ENCODE peak calls at places on chromosomes 16 and 17, in five cellular contexts. V is CD4-positive, alpha-beta T cell; O is CD8-positive, alpha-beta memory T cell; S is central memory CD4-positive, alpha-beta T cell; U is HFFc6. N is an unnamed sample.

GRCh38 chr16:57470683-57471082 is 8.2 kb downstream of the POLR2C start:
- DNase-seq in O (no peak), S (no peak), V (no peak), U (no peak), N (no peak)

GRCh38 chr16:81429045-81429521 is 15.5 kb upstream of the CMIP start:
- DNase-seq in U (peak; percentile 50), O (no peak), V (no peak), S (no peak), N (no peak)

GRCh38 chr17:65926599-65926998 is 265.3 kb downstream of the CEP112 start:
- DNase-seq in S (no peak), U (no peak), O (no peak), V (no peak), N (no peak)

GRCh38 chr17:41750866-41751265 is 16.4 kb upstream of the HAP1 start:
- DNase-seq in O (no peak), V (no peak), U (no peak), S (no peak), N (no peak)

GRCh38 chr17:75515523-75516254 is at the start of gene CASKIN2:
- DNase-seq in S (peak; percentile 65), U (peak; percentile 85), V (peak; percentile 70), O (peak; percentile 83), N (peak; percentile 67)

GRCh38 chr17:61809816-61810392 is 53.4 kb downstream of the BRIP1 start:
- DNase-seq in S (no peak), O (no peak), U (peak; percentile 9), V (no peak), N (no peak)

GRCh38 chr17:6752068-6752909 is 3.6 kb upstream of the XAF1 start:
- DNase-seq in U (peak; percentile 99), O (no peak), V (no peak), S (no peak), N (no peak)

GRCh38 chr17:82882715-82883446 is 43.1 kb upstream of the ZNF750 start:
- DNase-seq in V (peak; percentile 89), S (peak; percentile 89), U (no peak), O (peak; percentile 94), N (peak; percentile 81)

GRCh38 chr17:39627170-39627716 is 491 bp downstream of the PPP1R1B start:
- DNase-seq in U (no peak), V (no peak), S (no peak), O (no peak), N (no peak)

GRCh38 chr17:40864661-40865380 is 2.2 kb downstream of the KRT12 start:
- DNase-seq in S (no peak), V (no peak), U (no peak), O (no peak), N (no peak)

GRCh38 chr16:89017543-89017942 is 40.5 kb upstream of the CBFA2T3 start:
- DNase-seq in S (no peak), O (peak; percentile 33), U (no peak), V (no peak), N (no peak)

GRCh38 chr16:58366247-58367031 is 25.8 kb upstream of the GINS3 start:
- DNase-seq in U (peak; percentile 40), S (no peak), V (no peak), O (no peak), N (no peak)

GRCh38 chr16:86680137-86680536 is 101.8 kb downstream of the FOXL1 start:
- DNase-seq in U (peak; percentile 87), O (no peak), S (no peak), V (no peak), N (no peak)

GRCh38 chr16:9050102-9050830 is 41.2 kb upstream of the HAPSTR1 start:
- DNase-seq in S (no peak), V (no peak), U (no peak), O (no peak), N (no peak)

GRCh38 chr16:30912794-30913412 is 10.5 kb upstream of the FBXL19 start:
- DNase-seq in V (no peak), O (no peak), U (no peak), S (no peak), N (no peak)

GRCh38 chr16:1178295-1178910 is 25.5 kb downstream of the CACNA1H start:
- DNase-seq in U (no peak), V (no peak), S (no peak), O (no peak), N (no peak)

GRCh38 chr17:61248399-61248798 is 151.2 kb upstream of the TBX2 start:
- DNase-seq in V (no peak), S (no peak), O (no peak), U (peak; percentile 16), N (no peak)

GRCh38 chr16:63787014-63787413 is 1334.8 kb downstream of the CDH11 start:
- DNase-seq in U (no peak), V (no peak), O (no peak), S (no peak), N (no peak)

GRCh38 chr17:62064791-62065563 is at the start of gene MED13:
- DNase-seq in O (peak; percentile 83), S (peak; percentile 63), V (peak; percentile 64), U (peak; percentile 12), N (peak; percentile 59)

GRCh38 chr17:78658281-78658785 is 81.1 kb upstream of the DNAH17 start:
- DNase-seq in S (no peak), V (no peak), U (peak; percentile 47), O (no peak), N (no peak)

GRCh38 chr16:57191056-57191536 is 5.0 kb downstream of the RSPRY1 start:
- DNase-seq in V (no peak), O (no peak), S (no peak), U (peak; percentile 52), N (no peak)

N was measured in T-helper 9 cell.